ENCODE peak calls at places on chromosomes 13 and 19, in four cellular contexts. One of them, this sample, is unnamed.

GRCh38 chr19:492091-492531 is 4.2 kb upstream of the MADCAM1 start:
- DNase-seq in colonic mucosa: no peak
- DNase-seq in SJSA1: no peak
- DNase-seq in CD4-positive, alpha-beta memory T cell: peak
- DNase-seq in this sample: no peak

GRCh38 chr19:56253737-56254136 is 18.8 kb upstream of the EDDM13 start:
- DNase-seq in colonic mucosa: no peak
- DNase-seq in SJSA1: no peak
- DNase-seq in CD4-positive, alpha-beta memory T cell: no peak
- DNase-seq in this sample: no peak

GRCh38 chr19:45092747-45093678 is at the start of gene PPP1R37:
- DNase-seq in colonic mucosa: peak
- DNase-seq in SJSA1: peak
- DNase-seq in CD4-positive, alpha-beta memory T cell: peak
- DNase-seq in this sample: peak

GRCh38 chr13:71625694-71626093 is 241.3 kb downstream of the DACH1 start:
- DNase-seq in colonic mucosa: no peak
- DNase-seq in SJSA1: no peak
- DNase-seq in CD4-positive, alpha-beta memory T cell: no peak
- DNase-seq in this sample: no peak

GRCh38 chr13:114339779-114340534 is 25.7 kb downstream of the CHAMP1 start:
- DNase-seq in colonic mucosa: peak
- DNase-seq in SJSA1: no peak
- DNase-seq in CD4-positive, alpha-beta memory T cell: peak
- DNase-seq in this sample: peak

GRCh38 chr13:114099191-114099590 is 33.2 kb downstream of the RASA3 start:
- DNase-seq in colonic mucosa: peak
- DNase-seq in SJSA1: peak
- DNase-seq in CD4-positive, alpha-beta memory T cell: peak
- DNase-seq in this sample: peak

GRCh38 chr13:93388701-93389100 is 162.1 kb downstream of the GPC6 start:
- DNase-seq in colonic mucosa: no peak
- DNase-seq in SJSA1: no peak
- DNase-seq in CD4-positive, alpha-beta memory T cell: no peak
- DNase-seq in this sample: no peak

GRCh38 chr19:35228177-35228930 is at the start of gene FAM187B:
- DNase-seq in colonic mucosa: no peak
- DNase-seq in SJSA1: no peak
- DNase-seq in CD4-positive, alpha-beta memory T cell: no peak
- DNase-seq in this sample: no peak

GRCh38 chr13:20714161-20714560 is 10.7 kb downstream of the IL17D start:
- DNase-seq in colonic mucosa: no peak
- DNase-seq in SJSA1: no peak
- DNase-seq in CD4-positive, alpha-beta memory T cell: no peak
- DNase-seq in this sample: no peak

GRCh38 chr19:5933391-5933998 is 19.4 kb downstream of the CAPS start:
- DNase-seq in colonic mucosa: no peak
- DNase-seq in SJSA1: no peak
- DNase-seq in CD4-positive, alpha-beta memory T cell: no peak
- DNase-seq in this sample: no peak

GRCh38 chr13:39417643-39418042 is 185.3 kb downstream of the LHFPL6 start:
- DNase-seq in colonic mucosa: no peak
- DNase-seq in SJSA1: peak
- DNase-seq in CD4-positive, alpha-beta memory T cell: no peak
- DNase-seq in this sample: peak

GRCh38 chr13:39051157-39051556 is 12.9 kb downstream of the NHLRC3 start:
- DNase-seq in colonic mucosa: no peak
- DNase-seq in SJSA1: no peak
- DNase-seq in CD4-positive, alpha-beta memory T cell: no peak
- DNase-seq in this sample: no peak

GRCh38 chr13:98450495-98451167 is 126.3 kb downstream of the STK24 start:
- DNase-seq in colonic mucosa: no peak
- DNase-seq in SJSA1: no peak
- DNase-seq in CD4-positive, alpha-beta memory T cell: no peak
- DNase-seq in this sample: no peak

GRCh38 chr13:44819245-44819644 is 170.0 kb downstream of the NUFIP1 start:
- DNase-seq in colonic mucosa: no peak
- DNase-seq in SJSA1: no peak
- DNase-seq in CD4-positive, alpha-beta memory T cell: no peak
- DNase-seq in this sample: peak

GRCh38 chr13:21060827-21061076 is 634 bp downstream of the LATS2 start:
- DNase-seq in colonic mucosa: no peak
- DNase-seq in SJSA1: no peak
- DNase-seq in CD4-positive, alpha-beta memory T cell: no peak
- DNase-seq in this sample: no peak

GRCh38 chr13:55727683-55728082 is 1413.0 kb upstream of the PRR20A start:
- DNase-seq in colonic mucosa: no peak
- DNase-seq in SJSA1: no peak
- DNase-seq in CD4-positive, alpha-beta memory T cell: no peak
- DNase-seq in this sample: no peak

GRCh38 chr13:36778083-36778671 is 40.8 kb upstream of the RFXAP start:
- DNase-seq in colonic mucosa: no peak
- DNase-seq in SJSA1: peak
- DNase-seq in CD4-positive, alpha-beta memory T cell: no peak
- DNase-seq in this sample: no peak

GRCh38 chr13:92463134-92463533 is 763.5 kb upstream of the GPC6 start:
- DNase-seq in colonic mucosa: peak
- DNase-seq in SJSA1: no peak
- DNase-seq in CD4-positive, alpha-beta memory T cell: no peak
- DNase-seq in this sample: no peak

GRCh38 chr13:41978007-41978406 is 17.1 kb upstream of the VWA8 start:
- DNase-seq in colonic mucosa: no peak
- DNase-seq in SJSA1: no peak
- DNase-seq in CD4-positive, alpha-beta memory T cell: no peak
- DNase-seq in this sample: no peak

GRCh38 chr13:94702181-94703041 is 9.9 kb downstream of the SOX21 start:
- DNase-seq in colonic mucosa: no peak
- DNase-seq in SJSA1: no peak
- DNase-seq in CD4-positive, alpha-beta memory T cell: no peak
- DNase-seq in this sample: no peak

GRCh38 chr13:95641961-95642621 is 2.4 kb downstream of the DZIP1 start:
- DNase-seq in colonic mucosa: peak
- DNase-seq in SJSA1: no peak
- DNase-seq in CD4-positive, alpha-beta memory T cell: no peak
- DNase-seq in this sample: no peak

GRCh38 chr13:88717946-88718345 is 1046.8 kb downstream of the SLITRK5 start:
- DNase-seq in colonic mucosa: no peak
- DNase-seq in SJSA1: no peak
- DNase-seq in CD4-positive, alpha-beta memory T cell: no peak
- DNase-seq in this sample: no peak

GRCh38 chr13:96963786-96964475 is 30.3 kb downstream of the OXGR1 start:
- DNase-seq in colonic mucosa: no peak
- DNase-seq in SJSA1: no peak
- DNase-seq in CD4-positive, alpha-beta memory T cell: no peak
- DNase-seq in this sample: peak

GRCh38 chr13:26050568-26051230 is 1.1 kb downstream of the SHISA2 start:
- DNase-seq in colonic mucosa: no peak
- DNase-seq in SJSA1: no peak
- DNase-seq in CD4-positive, alpha-beta memory T cell: no peak
- DNase-seq in this sample: no peak

GRCh38 chr13:24997367-24997967 is 98.5 kb upstream of the PABPC3 start:
- DNase-seq in colonic mucosa: peak
- DNase-seq in SJSA1: no peak
- DNase-seq in CD4-positive, alpha-beta memory T cell: peak
- DNase-seq in this sample: no peak

GRCh38 chr13:76672422-76672821 is 213.8 kb downstream of the KCTD12 start:
- DNase-seq in colonic mucosa: no peak
- DNase-seq in SJSA1: no peak
- DNase-seq in CD4-positive, alpha-beta memory T cell: no peak
- DNase-seq in this sample: no peak

GRCh38 chr13:43908156-43909126 is 28.7 kb downstream of the LACC1 start:
- DNase-seq in colonic mucosa: no peak
- DNase-seq in SJSA1: no peak
- DNase-seq in CD4-positive, alpha-beta memory T cell: no peak
- DNase-seq in this sample: peak

GRCh38 chr19:45305421-45305820 is 17.3 kb downstream of the CKM start:
- DNase-seq in colonic mucosa: no peak
- DNase-seq in SJSA1: no peak
- DNase-seq in CD4-positive, alpha-beta memory T cell: no peak
- DNase-seq in this sample: no peak

GRCh38 chr13:34667356-34668218 is 274.5 kb upstream of the NBEA start:
- DNase-seq in colonic mucosa: no peak
- DNase-seq in SJSA1: no peak
- DNase-seq in CD4-positive, alpha-beta memory T cell: no peak
- DNase-seq in this sample: no peak

GRCh38 chr19:16143399-16144215 is at the start of gene HSH2D:
- DNase-seq in colonic mucosa: peak
- DNase-seq in SJSA1: no peak
- DNase-seq in CD4-positive, alpha-beta memory T cell: peak
- DNase-seq in this sample: peak

GRCh38 chr13:111502957-111503356 is 182.5 kb downstream of the TEX29 start:
- DNase-seq in colonic mucosa: no peak
- DNase-seq in SJSA1: no peak
- DNase-seq in CD4-positive, alpha-beta memory T cell: no peak
- DNase-seq in this sample: no peak

GRCh38 chr19:46412034-46412982 is 1.1 kb downstream of the CCDC8 start:
- DNase-seq in colonic mucosa: no peak
- DNase-seq in SJSA1: no peak
- DNase-seq in CD4-positive, alpha-beta memory T cell: no peak
- DNase-seq in this sample: no peak

GRCh38 chr19:46413262-46414031 is at the start of gene CCDC8:
- DNase-seq in colonic mucosa: peak
- DNase-seq in SJSA1: peak
- DNase-seq in CD4-positive, alpha-beta memory T cell: no peak
- DNase-seq in this sample: peak

GRCh38 chr19:46412983-46413261 is 442 bp downstream of the CCDC8 start:
- DNase-seq in colonic mucosa: no peak
- DNase-seq in SJSA1: no peak
- DNase-seq in CD4-positive, alpha-beta memory T cell: no peak
- DNase-seq in this sample: no peak

GRCh38 chr19:46420056-46420455 is 6.7 kb upstream of the CCDC8 start:
- DNase-seq in colonic mucosa: no peak
- DNase-seq in SJSA1: no peak
- DNase-seq in CD4-positive, alpha-beta memory T cell: no peak
- DNase-seq in this sample: no peak

GRCh38 chr19:46416077-46416709 is 2.8 kb upstream of the CCDC8 start:
- DNase-seq in colonic mucosa: peak
- DNase-seq in SJSA1: peak
- DNase-seq in CD4-positive, alpha-beta memory T cell: no peak
- DNase-seq in this sample: no peak
- H3K4me3 ChIP-seq in colonic mucosa: no peak
- H3K4me3 ChIP-seq in SJSA1: peak
- H3K4me3 ChIP-seq in CD4-positive, alpha-beta memory T cell: no peak
- H3K4me3 ChIP-seq in this sample: peak

GRCh38 chr19:2561895-2562294 is 86.0 kb downstream of the GADD45B start:
- DNase-seq in colonic mucosa: no peak
- DNase-seq in SJSA1: no peak
- DNase-seq in CD4-positive, alpha-beta memory T cell: peak
- DNase-seq in this sample: no peak
- H3K4me3 ChIP-seq in colonic mucosa: peak
- H3K4me3 ChIP-seq in SJSA1: no peak
- H3K4me3 ChIP-seq in CD4-positive, alpha-beta memory T cell: peak
- H3K4me3 ChIP-seq in this sample: no peak

GRCh38 chr19:42422092-42422575 is 5.1 kb downstream of the LIPE start:
- DNase-seq in colonic mucosa: no peak
- DNase-seq in SJSA1: no peak
- DNase-seq in CD4-positive, alpha-beta memory T cell: no peak
- DNase-seq in this sample: no peak
- H3K4me3 ChIP-seq in colonic mucosa: peak
- H3K4me3 ChIP-seq in SJSA1: no peak
- H3K4me3 ChIP-seq in CD4-positive, alpha-beta memory T cell: peak
- H3K4me3 ChIP-seq in this sample: peak

DNA sequence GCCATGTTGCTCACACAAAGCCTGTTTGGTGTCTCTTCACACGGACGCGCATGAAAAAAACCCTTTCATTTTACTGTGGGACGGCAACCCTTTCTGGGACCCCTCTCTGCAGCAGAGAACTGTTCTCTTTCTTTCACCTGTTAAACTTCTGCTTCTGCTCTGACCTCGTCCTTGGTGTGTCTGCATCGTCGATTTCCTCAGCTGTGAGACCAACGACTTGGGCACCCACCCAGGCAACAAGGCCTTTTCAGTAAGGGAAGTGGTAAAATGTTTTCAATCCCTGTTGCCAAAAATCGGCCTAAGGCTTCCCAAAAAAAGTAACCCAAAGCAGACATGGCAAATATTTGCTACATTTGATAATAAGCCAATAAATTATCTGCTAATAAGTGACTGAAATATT is 515.3 kb downstream of the IRS2 start:
- DNase-seq in colonic mucosa: no peak
- DNase-seq in SJSA1: peak
- DNase-seq in CD4-positive, alpha-beta memory T cell: no peak
- DNase-seq in this sample: no peak
- H3K4me3 ChIP-seq in colonic mucosa: no peak
- H3K4me3 ChIP-seq in SJSA1: peak
- H3K4me3 ChIP-seq in CD4-positive, alpha-beta memory T cell: no peak
- H3K4me3 ChIP-seq in this sample: peak

DNA sequence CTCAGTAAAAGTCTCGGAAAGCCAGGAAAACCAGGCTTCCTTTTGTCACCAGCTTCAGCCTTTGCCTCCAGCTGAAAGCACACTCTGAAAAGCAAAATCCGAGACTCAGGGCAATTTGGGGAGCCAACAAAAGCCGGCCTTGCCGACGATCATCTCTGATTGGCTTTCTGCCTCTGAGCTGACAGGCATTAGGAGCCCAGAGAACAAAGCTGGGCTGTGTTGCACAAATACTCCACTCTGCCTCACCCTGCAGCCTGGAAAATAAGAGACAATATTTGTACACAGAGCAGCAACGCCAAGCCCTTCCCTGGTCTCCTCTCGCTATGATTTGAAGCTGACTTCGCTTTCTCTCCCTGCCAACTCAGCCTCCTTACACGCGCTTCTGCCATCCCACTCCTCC is 46.9 kb downstream of the CACNA1A start:
- DNase-seq in colonic mucosa: no peak
- DNase-seq in SJSA1: no peak
- DNase-seq in CD4-positive, alpha-beta memory T cell: no peak
- DNase-seq in this sample: no peak
- H3K4me3 ChIP-seq in colonic mucosa: no peak
- H3K4me3 ChIP-seq in SJSA1: no peak
- H3K4me3 ChIP-seq in CD4-positive, alpha-beta memory T cell: no peak
- H3K4me3 ChIP-seq in this sample: no peak

GRCh38 chr19:3481241-3482090 is 1.1 kb upstream of the SMIM24 start:
- DNase-seq in colonic mucosa: no peak
- DNase-seq in SJSA1: no peak
- DNase-seq in CD4-positive, alpha-beta memory T cell: no peak
- DNase-seq in this sample: peak
- H3K4me3 ChIP-seq in colonic mucosa: no peak
- H3K4me3 ChIP-seq in SJSA1: no peak
- H3K4me3 ChIP-seq in CD4-positive, alpha-beta memory T cell: no peak
- H3K4me3 ChIP-seq in this sample: no peak

GRCh38 chr19:18321729-18322091 is 1.2 kb downstream of the LSM4 start:
- DNase-seq in colonic mucosa: no peak
- DNase-seq in SJSA1: no peak
- DNase-seq in CD4-positive, alpha-beta memory T cell: no peak
- DNase-seq in this sample: no peak

GRCh38 chr19:18322318-18322758 is 538 bp downstream of the LSM4 start:
- DNase-seq in colonic mucosa: peak
- DNase-seq in SJSA1: peak
- DNase-seq in CD4-positive, alpha-beta memory T cell: no peak
- DNase-seq in this sample: no peak

GRCh38 chr19:18319591-18320135 is 3.2 kb downstream of the LSM4 start:
- DNase-seq in colonic mucosa: peak
- DNase-seq in SJSA1: no peak
- DNase-seq in CD4-positive, alpha-beta memory T cell: no peak
- DNase-seq in this sample: no peak

GRCh38 chr19:18320865-18321728 is 1.8 kb downstream of the LSM4 start:
- DNase-seq in colonic mucosa: peak
- DNase-seq in SJSA1: no peak
- DNase-seq in CD4-positive, alpha-beta memory T cell: no peak
- DNase-seq in this sample: no peak

GRCh38 chr19:18317998-18318800 is 4.7 kb downstream of the LSM4 start:
- DNase-seq in colonic mucosa: no peak
- DNase-seq in SJSA1: no peak
- DNase-seq in CD4-positive, alpha-beta memory T cell: peak
- DNase-seq in this sample: no peak
- H3K4me3 ChIP-seq in colonic mucosa: no peak
- H3K4me3 ChIP-seq in SJSA1: no peak
- H3K4me3 ChIP-seq in CD4-positive, alpha-beta memory T cell: peak
- H3K4me3 ChIP-seq in this sample: no peak

This sample was measured in PC-9.